ENCODE peak calls at places on chromosomes 13 and 19, in six cellular contexts. G is neuronal stem cell, P is IMR-90, A is H1, D is mesenchymal stem cell, Y is trophoblast cell. M is an unnamed sample. For H3K79me1, the result is how much of the 10 kb centered on the place peaks cover.

GRCh38 chr19:39843919-39844793 is 2.0 kb downstream of the FBL start:
- DNase-seq in G (no peak), P (peak), A (no peak), D (peak), Y (peak), M (no peak)

GRCh38 chr13:97879646-97880297 is 73.7 kb upstream of the IPO5 start:
- DNase-seq in G (no peak), P (peak), A (no peak), D (peak), Y (peak), M (no peak)

GRCh38 chr13:99655351-99656091 is 154.2 kb downstream of the TM9SF2 start:
- DNase-seq in G (no peak), P (peak), A (no peak), D (peak), Y (peak), M (no peak)

GRCh38 chr19:12200020-12200419 is 37.1 kb downstream of the ZNF136 start:
- DNase-seq in G (no peak), P (no peak), A (no peak), D (no peak), Y (no peak), M (no peak)

GRCh38 chr13:37295046-37295445 is 189.6 kb upstream of the CSNK1A1L start:
- DNase-seq in G (no peak), P (no peak), A (no peak), D (no peak), Y (no peak), M (no peak)

GRCh38 chr19:29404951-29405727 is 120.7 kb upstream of the VSTM2B start:
- DNase-seq in G (peak), P (no peak), A (peak), D (no peak), Y (peak), M (peak)

GRCh38 chr19:46962030-46962570 is 57.5 kb upstream of the NPAS1 start:
- DNase-seq in G (no peak), P (peak), A (no peak), D (peak), Y (no peak), M (no peak)

GRCh38 chr19:13055213-13056051 is 47.2 kb downstream of the LYL1 start:
- DNase-seq in G (no peak), P (peak), A (no peak), D (peak), Y (no peak), M (peak)

GRCh38 chr13:72757792-72758535 is 23.7 kb downstream of the DIS3 start:
- DNase-seq in G (no peak), P (peak), A (no peak), D (no peak), Y (no peak), M (no peak)

GRCh38 chr13:113849546-113849945 is 14.3 kb downstream of the GAS6 start:
- DNase-seq in G (no peak), P (no peak), A (no peak), D (no peak), Y (no peak), M (no peak)

GRCh38 chr13:102654786-102655185 is 40.1 kb downstream of the METTL21C start:
- DNase-seq in G (peak), P (no peak), A (no peak), D (no peak), Y (no peak), M (no peak)

GRCh38 chr13:30376426-30377311 is 45.6 kb upstream of the UBE2L5 start:
- DNase-seq in G (no peak), P (no peak), A (no peak), D (no peak), Y (no peak), M (no peak)

GRCh38 chr19:33502521-33502920 is 19.1 kb downstream of the PEPD start:
- DNase-seq in G (no peak), P (no peak), A (no peak), D (no peak), Y (no peak), M (no peak)

GRCh38 chr13:109385161-109385560 is 401.2 kb downstream of the IRS2 start:
- DNase-seq in G (no peak), P (peak), A (no peak), D (no peak), Y (no peak), M (no peak)

GRCh38 chr19:49157445-49158224 is at the start of gene TRPM4:
- DNase-seq in G (peak), P (peak), A (peak), D (peak), Y (peak), M (peak)

GRCh38 chr13:32737111-32737571 is 150.9 kb downstream of the PDS5B start:
- DNase-seq in G (no peak), P (no peak), A (no peak), D (peak), Y (no peak), M (no peak)

GRCh38 chr13:65275838-65276630 is 1954.1 kb downstream of the PCDH9 start:
- DNase-seq in G (no peak), P (no peak), A (no peak), D (no peak), Y (no peak), M (no peak)

GRCh38 chr19:48896191-48896720 is 2.3 kb downstream of the TULP2 start:
- DNase-seq in G (peak), P (no peak), A (peak), D (no peak), Y (no peak), M (peak)

GRCh38 chr19:38434549-38435051 is 1.1 kb downstream of the RYR1 start:
- DNase-seq in G (no peak), P (no peak), A (no peak), D (no peak), Y (no peak), M (peak)

GRCh38 chr13:33351324-33351723 is 65.8 kb upstream of the STARD13 start:
- DNase-seq in G (no peak), P (peak), A (no peak), D (peak), Y (no peak), M (no peak)

GRCh38 chr19:50417138-50417849 is 1.4 kb upstream of the SPIB start:
- DNase-seq in G (no peak), P (no peak), A (no peak), D (no peak), Y (no peak), M (peak)

GRCh38 chr13:112850273-112850672 is 118.7 kb upstream of the MCF2L start:
- DNase-seq in G (no peak), P (no peak), A (no peak), D (no peak), Y (peak), M (no peak)

GRCh38 chr13:87671824-87672603 is 843 bp downstream of the SLITRK5 start:
- DNase-seq in G (peak), P (no peak), A (no peak), D (peak), Y (no peak), M (peak)

GRCh38 chr19:2332341-2333026 is 4.0 kb downstream of the SPPL2B start:
- DNase-seq in G (no peak), P (no peak), A (no peak), D (no peak), Y (no peak), M (no peak)

GRCh38 chr13:23506071-23506820 is 64.0 kb upstream of the TNFRSF19 start:
- DNase-seq in G (no peak), P (peak), A (no peak), D (peak), Y (no peak), M (no peak)

GRCh38 chr19:38478273-38478971 is 44.9 kb downstream of the RYR1 start:
- DNase-seq in G (no peak), P (no peak), A (no peak), D (peak), Y (peak), M (peak)

GRCh38 chr19:13163609-13164364 is 13.6 kb downstream of the IER2 start:
- DNase-seq in G (peak), P (peak), A (no peak), D (peak), Y (peak), M (peak)

GRCh38 chr13:30752201-30752797 is 17.0 kb downstream of the ALOX5AP start:
- DNase-seq in G (no peak), P (peak), A (no peak), D (peak), Y (no peak), M (no peak)

GRCh38 chr13:110581489-110582185 is 20.1 kb upstream of the RAB20 start:
- DNase-seq in G (no peak), P (no peak), A (no peak), D (no peak), Y (no peak), M (no peak)

GRCh38 chr19:1082165-1082927 is 12.8 kb downstream of the POLR2E start:
- DNase-seq in G (peak), P (no peak), A (peak), D (no peak), Y (peak), M (peak)

GRCh38 chr13:98576963-98577822 is at the start of gene STK24:
- DNase-seq in G (peak), P (peak), A (no peak), D (peak), Y (peak), M (peak)

GRCh38 chr13:108269601-108270328 is at the start of gene TNFSF13B:
- DNase-seq in G (no peak), P (peak), A (peak), D (peak), Y (peak), M (peak)

GRCh38 chr19:30065680-30066606 is 123.9 kb downstream of the URI1 start:
- DNase-seq in G (no peak), P (no peak), A (no peak), D (no peak), Y (no peak), M (peak)

GRCh38 chr13:96032717-96033116 is 20.5 kb downstream of the UGGT2 start:
- DNase-seq in G (no peak), P (no peak), A (no peak), D (no peak), Y (no peak), M (no peak)

GRCh38 chr19:7391218-7391670 is 42.5 kb downstream of the ARHGEF18 start:
- DNase-seq in G (no peak), P (peak), A (no peak), D (peak), Y (peak), M (no peak)
- H4K91ac ChIP-seq in G (no peak), P (no peak), A (no peak), D (peak), Y (peak), M (no peak)

GRCh38 chr19:5958074-5958850 is 19.7 kb downstream of the RANBP3 start:
- DNase-seq in G (no peak), P (no peak), A (no peak), D (no peak), Y (peak), M (no peak)
- H3K79me1 ChIP-seq in G (under half), P (half or more), A (under half), D (under half), Y (under half), M (under half)

DNA sequence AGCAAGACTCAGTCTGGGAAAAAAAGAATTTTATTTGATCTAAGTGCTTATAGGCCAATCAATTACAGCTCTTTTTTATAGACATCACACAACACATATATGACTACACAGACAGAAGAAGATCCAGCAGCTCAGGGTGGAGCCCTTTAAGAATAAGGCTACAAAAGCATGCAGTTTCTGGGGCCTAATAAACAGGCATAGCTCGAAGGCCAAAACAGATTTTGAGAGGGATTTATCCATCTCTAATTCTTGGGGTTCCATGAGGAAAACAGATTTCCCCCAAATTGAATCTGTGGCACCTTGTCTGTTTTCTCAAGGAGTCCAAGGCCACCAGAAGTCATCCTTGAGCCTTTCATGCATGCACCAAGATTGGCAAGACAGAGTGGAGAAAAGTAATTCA is 3.9 kb upstream of the ZNF550 start:
- DNase-seq in G (no peak), P (no peak), A (no peak), D (no peak), Y (no peak), M (no peak)
- H4K91ac ChIP-seq in G (no peak), P (no peak), A (no peak), D (no peak), Y (no peak), M (no peak)

GRCh38 chr19:10748195-10748923 is 30.5 kb downstream of the DNM2 start:
- DNase-seq in G (no peak), P (no peak), A (no peak), D (no peak), Y (no peak), M (no peak)
- H3K79me1 ChIP-seq in G (under half), P (half or more), A (under half), D (under half), Y (under half), M (under half)

DNA sequence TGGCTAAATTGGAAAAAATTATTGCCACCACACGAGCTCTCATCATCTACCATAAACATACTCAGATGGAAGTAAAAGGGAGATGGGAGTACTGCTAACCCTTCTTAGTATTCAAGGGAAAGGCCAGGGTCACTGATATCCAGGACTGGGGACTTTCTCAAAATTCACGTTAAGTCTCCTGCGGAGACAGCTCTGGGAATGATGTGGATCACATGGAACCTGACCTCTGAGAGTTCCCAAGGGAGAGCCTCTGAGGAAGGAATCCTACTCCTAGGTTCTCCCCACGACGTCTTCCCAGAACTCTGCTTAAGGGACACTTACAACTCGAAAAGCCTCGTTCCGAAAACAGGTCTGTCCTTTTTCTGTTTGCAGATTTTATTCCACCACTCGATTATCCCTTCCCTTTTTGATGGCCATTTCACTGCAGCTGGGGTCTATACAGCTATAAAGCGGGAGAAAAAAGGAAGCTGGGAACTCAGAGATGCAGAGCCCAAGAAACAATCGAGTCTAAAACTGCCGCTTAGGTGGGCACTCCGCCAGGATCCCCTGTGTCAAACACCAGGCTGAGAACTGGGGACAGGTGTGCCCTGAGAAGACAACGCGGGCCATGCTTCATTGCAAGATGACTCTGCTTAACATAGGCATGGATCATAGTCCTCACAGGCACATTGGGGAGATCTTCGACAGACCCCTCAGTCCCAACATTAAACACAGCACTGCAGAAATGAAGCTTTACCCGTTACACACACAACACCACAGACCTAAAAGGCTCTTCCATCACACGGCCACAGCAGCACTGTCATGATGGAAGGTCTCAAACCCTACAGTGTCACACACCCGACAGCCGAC is 823 bp upstream of the ZNF567 start:
- DNase-seq in G (no peak), P (peak), A (no peak), D (peak), Y (no peak), M (no peak)
- H4K91ac ChIP-seq in G (no peak), P (peak), A (no peak), D (peak), Y (no peak), M (no peak)

GRCh38 chr19:5964816-5965565 is 12.9 kb downstream of the RANBP3 start:
- DNase-seq in G (no peak), P (no peak), A (no peak), D (no peak), Y (no peak), M (no peak)
- H3K79me1 ChIP-seq in G (under half), P (half or more), A (half or more), D (under half), Y (under half), M (under half)

GRCh38 chr19:28359819-28360414 is 853.0 kb downstream of the UQCRFS1 start:
- DNase-seq in G (no peak), P (no peak), A (no peak), D (no peak), Y (no peak), M (no peak)
- H4K91ac ChIP-seq in G (no peak), P (no peak), A (no peak), D (no peak), Y (no peak), M (no peak)

M was measured in H9.